ENCODE peak calls at places on chromosomes 2 and 18, in eight cellular contexts. J, V, B, C, W, M, H and Q are unnamed samples.

GRCh38 chr2:233990261-233990798 is 60.2 kb upstream of the SPP2 start:
- DNase-seq in J (no peak), V (peak), B (no peak), C (no peak), W (peak), M (no peak), H (no peak), Q (no peak)

GRCh38 chr2:221096651-221097567 is 475.2 kb downstream of the EPHA4 start:
- DNase-seq in J (no peak), V (no peak), B (peak), C (no peak), W (no peak), M (no peak), H (no peak), Q (no peak)

GRCh38 chr2:151478011-151478410 is 68.3 kb downstream of the RIF1 start:
- DNase-seq in J (no peak), V (no peak), B (peak), C (no peak), W (no peak), M (no peak), H (no peak), Q (no peak)

GRCh38 chr18:46899274-46899948 is 17.9 kb downstream of the PIAS2 start:
- DNase-seq in J (no peak), V (no peak), B (no peak), C (no peak), W (no peak), M (no peak), H (no peak), Q (no peak)

GRCh38 chr2:149360106-149360505 is 29.7 kb downstream of the LYPD6 start:
- DNase-seq in J (no peak), V (no peak), B (peak), C (no peak), W (no peak), M (no peak), H (no peak), Q (no peak)

GRCh38 chr2:100199421-100199820 is 57.0 kb upstream of the AFF3 start:
- DNase-seq in J (no peak), V (no peak), B (no peak), C (no peak), W (no peak), M (no peak), H (no peak), Q (no peak)

GRCh38 chr18:59470627-59471121 is 111.6 kb upstream of the LMAN1 start:
- DNase-seq in J (no peak), V (no peak), B (no peak), C (no peak), W (no peak), M (no peak), H (no peak), Q (no peak)

GRCh38 chr18:36157441-36157840 is 27.7 kb downstream of the ELP2 start:
- DNase-seq in J (no peak), V (no peak), B (peak), C (no peak), W (no peak), M (no peak), H (no peak), Q (no peak)

GRCh38 chr2:222398446-222398885 is 25.9 kb upstream of the SGPP2 start:
- DNase-seq in J (no peak), V (no peak), B (peak), C (no peak), W (no peak), M (peak), H (no peak), Q (no peak)

GRCh38 chr2:239688098-239688497 is 287.3 kb upstream of the HDAC4 start:
- DNase-seq in J (no peak), V (no peak), B (no peak), C (no peak), W (no peak), M (no peak), H (no peak), Q (no peak)

GRCh38 chr2:14907014-14907612 is 274.6 kb downstream of the LRATD1 start:
- DNase-seq in J (no peak), V (no peak), B (no peak), C (no peak), W (no peak), M (peak), H (no peak), Q (no peak)

GRCh38 chr2:234953116-234954031 is 1.6 kb downstream of the SH3BP4 start:
- DNase-seq in J (no peak), V (no peak), B (peak), C (no peak), W (no peak), M (no peak), H (no peak), Q (no peak)

GRCh38 chr2:166230724-166231070 is 102.9 kb upstream of the SCN1A start:
- DNase-seq in J (no peak), V (no peak), B (no peak), C (no peak), W (no peak), M (no peak), H (no peak), Q (no peak)

GRCh38 chr18:70636991-70637390 is 348.1 kb downstream of the SOCS6 start:
- DNase-seq in J (no peak), V (no peak), B (no peak), C (no peak), W (no peak), M (no peak), H (no peak), Q (no peak)

GRCh38 chr2:16275718-16276117 is 335.4 kb downstream of the MYCN start:
- DNase-seq in J (no peak), V (no peak), B (no peak), C (no peak), W (no peak), M (no peak), H (no peak), Q (no peak)

GRCh38 chr18:56200381-56200831 is 438.0 kb downstream of the TXNL1 start:
- DNase-seq in J (no peak), V (no peak), B (peak), C (no peak), W (no peak), M (no peak), H (no peak), Q (no peak)

GRCh38 chr2:74747411-74748080 is 86.4 kb upstream of the HK2 start:
- DNase-seq in J (no peak), V (no peak), B (peak), C (no peak), W (no peak), M (no peak), H (no peak), Q (peak)

GRCh38 chr18:54558609-54559585 is 32.1 kb upstream of the DYNAP start:
- DNase-seq in J (no peak), V (no peak), B (peak), C (no peak), W (no peak), M (peak), H (no peak), Q (no peak)

GRCh38 chr18:7334973-7335568 is 104.2 kb downstream of the LRRC30 start:
- DNase-seq in J (no peak), V (no peak), B (no peak), C (no peak), W (no peak), M (no peak), H (no peak), Q (no peak)

GRCh38 chr18:6629635-6630140 is 99.8 kb upstream of the ARHGAP28 start:
- DNase-seq in J (no peak), V (no peak), B (peak), C (no peak), W (no peak), M (no peak), H (no peak), Q (no peak)

GRCh38 chr18:49459404-49460171 is 857 bp downstream of the DYM start:
- DNase-seq in J (no peak), V (no peak), B (peak), C (no peak), W (no peak), M (no peak), H (no peak), Q (peak)

GRCh38 chr2:67277450-67277849 is 119.7 kb upstream of the ETAA1 start:
- DNase-seq in J (no peak), V (no peak), B (no peak), C (no peak), W (no peak), M (no peak), H (no peak), Q (no peak)

GRCh38 chr18:40437517-40437916 is 1517.5 kb upstream of the PIK3C3 start:
- DNase-seq in J (no peak), V (no peak), B (no peak), C (no peak), W (no peak), M (no peak), H (no peak), Q (no peak)

GRCh38 chr2:160269803-160270570 is 69.9 kb upstream of the ITGB6 start:
- DNase-seq in J (peak), V (peak), B (peak), C (peak), W (peak), M (peak), H (peak), Q (peak)